ENCODE peak calls at places on chromosomes 3 and 15, in eight cellular contexts. One of them, this sample, is unnamed.

GRCh38 chr3:177893321-177893720 is 642.9 kb upstream of the KCNMB2 start:
- DNase-seq in naive thymus-derived CD4-positive, alpha-beta T cell: no peak
- DNase-seq in A549: no peak
- DNase-seq in neuronal stem cell: no peak
- DNase-seq in brain microvascular endothelial cell: no peak
- DNase-seq in fibroblast of mammary gland: no peak
- DNase-seq in body of pancreas: no peak
- DNase-seq in heart right ventricle: no peak
- DNase-seq in this sample: no peak

GRCh38 chr15:64019764-64020163 is 26.5 kb downstream of the DAPK2 start:
- DNase-seq in naive thymus-derived CD4-positive, alpha-beta T cell: no peak
- DNase-seq in A549: peak
- DNase-seq in neuronal stem cell: no peak
- DNase-seq in brain microvascular endothelial cell: no peak
- DNase-seq in fibroblast of mammary gland: no peak
- DNase-seq in body of pancreas: peak
- DNase-seq in heart right ventricle: peak
- DNase-seq in this sample: no peak

GRCh38 chr3:195763843-195764825 is 43.4 kb downstream of the MUC20 start:
- DNase-seq in naive thymus-derived CD4-positive, alpha-beta T cell: no peak
- DNase-seq in A549: no peak
- DNase-seq in neuronal stem cell: no peak
- DNase-seq in brain microvascular endothelial cell: no peak
- DNase-seq in fibroblast of mammary gland: no peak
- DNase-seq in body of pancreas: no peak
- DNase-seq in heart right ventricle: no peak
- DNase-seq in this sample: no peak

GRCh38 chr15:98868564-98868963 is 139.0 kb downstream of the PGPEP1L start:
- DNase-seq in naive thymus-derived CD4-positive, alpha-beta T cell: no peak
- DNase-seq in A549: peak
- DNase-seq in neuronal stem cell: no peak
- DNase-seq in brain microvascular endothelial cell: no peak
- DNase-seq in fibroblast of mammary gland: no peak
- DNase-seq in body of pancreas: no peak
- DNase-seq in heart right ventricle: no peak
- DNase-seq in this sample: no peak

GRCh38 chr15:68340711-68341671 is 63.4 kb downstream of the FEM1B start:
- DNase-seq in naive thymus-derived CD4-positive, alpha-beta T cell: no peak
- DNase-seq in A549: no peak
- DNase-seq in neuronal stem cell: no peak
- DNase-seq in brain microvascular endothelial cell: no peak
- DNase-seq in fibroblast of mammary gland: no peak
- DNase-seq in body of pancreas: no peak
- DNase-seq in heart right ventricle: no peak
- DNase-seq in this sample: no peak

GRCh38 chr3:107598926-107599754 is 76.4 kb downstream of the BBX start:
- DNase-seq in naive thymus-derived CD4-positive, alpha-beta T cell: peak
- DNase-seq in A549: peak
- DNase-seq in neuronal stem cell: no peak
- DNase-seq in brain microvascular endothelial cell: peak
- DNase-seq in fibroblast of mammary gland: peak
- DNase-seq in body of pancreas: peak
- DNase-seq in heart right ventricle: peak
- DNase-seq in this sample: peak

GRCh38 chr3:194885766-194886165 is 200.1 kb downstream of the FAM43A start:
- DNase-seq in naive thymus-derived CD4-positive, alpha-beta T cell: no peak
- DNase-seq in A549: no peak
- DNase-seq in neuronal stem cell: no peak
- DNase-seq in brain microvascular endothelial cell: no peak
- DNase-seq in fibroblast of mammary gland: no peak
- DNase-seq in body of pancreas: no peak
- DNase-seq in heart right ventricle: no peak
- DNase-seq in this sample: no peak

GRCh38 chr15:33278816-33279612 is 31.8 kb upstream of the RYR3 start:
- DNase-seq in naive thymus-derived CD4-positive, alpha-beta T cell: no peak
- DNase-seq in A549: peak
- DNase-seq in neuronal stem cell: no peak
- DNase-seq in brain microvascular endothelial cell: peak
- DNase-seq in fibroblast of mammary gland: peak
- DNase-seq in body of pancreas: no peak
- DNase-seq in heart right ventricle: no peak
- DNase-seq in this sample: no peak

GRCh38 chr3:176939022-176939817 is 258.1 kb downstream of the TBL1XR1 start:
- DNase-seq in naive thymus-derived CD4-positive, alpha-beta T cell: peak
- DNase-seq in A549: peak
- DNase-seq in neuronal stem cell: peak
- DNase-seq in brain microvascular endothelial cell: peak
- DNase-seq in fibroblast of mammary gland: peak
- DNase-seq in body of pancreas: peak
- DNase-seq in heart right ventricle: no peak
- DNase-seq in this sample: peak

GRCh38 chr15:93043621-93044300 is 45.2 kb downstream of the RGMA start:
- DNase-seq in naive thymus-derived CD4-positive, alpha-beta T cell: no peak
- DNase-seq in A549: no peak
- DNase-seq in neuronal stem cell: no peak
- DNase-seq in brain microvascular endothelial cell: no peak
- DNase-seq in fibroblast of mammary gland: no peak
- DNase-seq in body of pancreas: no peak
- DNase-seq in heart right ventricle: no peak
- DNase-seq in this sample: no peak

GRCh38 chr15:90647326-90647725 is 69.8 kb upstream of the BLM start:
- DNase-seq in naive thymus-derived CD4-positive, alpha-beta T cell: no peak
- DNase-seq in A549: peak
- DNase-seq in neuronal stem cell: no peak
- DNase-seq in brain microvascular endothelial cell: no peak
- DNase-seq in fibroblast of mammary gland: no peak
- DNase-seq in body of pancreas: no peak
- DNase-seq in heart right ventricle: no peak
- DNase-seq in this sample: no peak

GRCh38 chr15:81336568-81336967 is 12.6 kb upstream of the STARD5 start:
- DNase-seq in naive thymus-derived CD4-positive, alpha-beta T cell: peak
- DNase-seq in A549: peak
- DNase-seq in neuronal stem cell: no peak
- DNase-seq in brain microvascular endothelial cell: peak
- DNase-seq in fibroblast of mammary gland: peak
- DNase-seq in body of pancreas: no peak
- DNase-seq in heart right ventricle: no peak
- DNase-seq in this sample: no peak

GRCh38 chr15:66066439-66066838 is 187.1 kb downstream of the MEGF11 start:
- DNase-seq in naive thymus-derived CD4-positive, alpha-beta T cell: no peak
- DNase-seq in A549: no peak
- DNase-seq in neuronal stem cell: no peak
- DNase-seq in brain microvascular endothelial cell: no peak
- DNase-seq in fibroblast of mammary gland: no peak
- DNase-seq in body of pancreas: no peak
- DNase-seq in heart right ventricle: no peak
- DNase-seq in this sample: no peak

GRCh38 chr3:64399205-64399800 is 174.0 kb upstream of the PRICKLE2 start:
- DNase-seq in naive thymus-derived CD4-positive, alpha-beta T cell: peak
- DNase-seq in A549: peak
- DNase-seq in neuronal stem cell: peak
- DNase-seq in brain microvascular endothelial cell: peak
- DNase-seq in fibroblast of mammary gland: peak
- DNase-seq in body of pancreas: peak
- DNase-seq in heart right ventricle: no peak
- DNase-seq in this sample: no peak

GRCh38 chr3:110420158-110420641 is 651.4 kb upstream of the NECTIN3 start:
- DNase-seq in naive thymus-derived CD4-positive, alpha-beta T cell: no peak
- DNase-seq in A549: peak
- DNase-seq in neuronal stem cell: no peak
- DNase-seq in brain microvascular endothelial cell: peak
- DNase-seq in fibroblast of mammary gland: peak
- DNase-seq in body of pancreas: no peak
- DNase-seq in heart right ventricle: no peak
- DNase-seq in this sample: no peak

GRCh38 chr3:178795349-178795748 is 259.1 kb downstream of the KCNMB2 start:
- DNase-seq in naive thymus-derived CD4-positive, alpha-beta T cell: no peak
- DNase-seq in A549: no peak
- DNase-seq in neuronal stem cell: no peak
- DNase-seq in brain microvascular endothelial cell: no peak
- DNase-seq in fibroblast of mammary gland: no peak
- DNase-seq in body of pancreas: no peak
- DNase-seq in heart right ventricle: no peak
- DNase-seq in this sample: no peak

GRCh38 chr3:184016820-184017671 is 638 bp downstream of the ABCC5 start:
- DNase-seq in naive thymus-derived CD4-positive, alpha-beta T cell: no peak
- DNase-seq in A549: peak
- DNase-seq in neuronal stem cell: peak
- DNase-seq in brain microvascular endothelial cell: no peak
- DNase-seq in fibroblast of mammary gland: peak
- DNase-seq in body of pancreas: peak
- DNase-seq in heart right ventricle: peak
- DNase-seq in this sample: no peak

GRCh38 chr3:72021531-72021930 is 236.6 kb upstream of the PROK2 start:
- DNase-seq in naive thymus-derived CD4-positive, alpha-beta T cell: no peak
- DNase-seq in A549: no peak
- DNase-seq in neuronal stem cell: no peak
- DNase-seq in brain microvascular endothelial cell: no peak
- DNase-seq in fibroblast of mammary gland: no peak
- DNase-seq in body of pancreas: no peak
- DNase-seq in heart right ventricle: no peak
- DNase-seq in this sample: no peak

GRCh38 chr3:187946981-187947380 is 201.7 kb upstream of the BCL6 start:
- DNase-seq in naive thymus-derived CD4-positive, alpha-beta T cell: no peak
- DNase-seq in A549: no peak
- DNase-seq in neuronal stem cell: no peak
- DNase-seq in brain microvascular endothelial cell: no peak
- DNase-seq in fibroblast of mammary gland: no peak
- DNase-seq in body of pancreas: no peak
- DNase-seq in heart right ventricle: no peak
- DNase-seq in this sample: no peak

GRCh38 chr15:95302206-95302605 is 1028.3 kb upstream of the NR2F2 start:
- DNase-seq in naive thymus-derived CD4-positive, alpha-beta T cell: no peak
- DNase-seq in A549: peak
- DNase-seq in neuronal stem cell: no peak
- DNase-seq in brain microvascular endothelial cell: no peak
- DNase-seq in fibroblast of mammary gland: no peak
- DNase-seq in body of pancreas: no peak
- DNase-seq in heart right ventricle: no peak
- DNase-seq in this sample: no peak

GRCh38 chr3:45417949-45418847 is 29.8 kb downstream of the LARS2 start:
- DNase-seq in naive thymus-derived CD4-positive, alpha-beta T cell: no peak
- DNase-seq in A549: no peak
- DNase-seq in neuronal stem cell: no peak
- DNase-seq in brain microvascular endothelial cell: no peak
- DNase-seq in fibroblast of mammary gland: no peak
- DNase-seq in body of pancreas: peak
- DNase-seq in heart right ventricle: no peak
- DNase-seq in this sample: no peak

GRCh38 chr3:6717026-6717943 is 143.6 kb upstream of the GRM7 start:
- DNase-seq in naive thymus-derived CD4-positive, alpha-beta T cell: no peak
- DNase-seq in A549: no peak
- DNase-seq in neuronal stem cell: no peak
- DNase-seq in brain microvascular endothelial cell: no peak
- DNase-seq in fibroblast of mammary gland: no peak
- DNase-seq in body of pancreas: no peak
- DNase-seq in heart right ventricle: no peak
- DNase-seq in this sample: peak
- H3K4me3 ChIP-seq in naive thymus-derived CD4-positive, alpha-beta T cell: no peak
- H3K4me3 ChIP-seq in A549: no peak
- H3K4me3 ChIP-seq in neuronal stem cell: no peak
- H3K4me3 ChIP-seq in brain microvascular endothelial cell: no peak
- H3K4me3 ChIP-seq in fibroblast of mammary gland: no peak
- H3K4me3 ChIP-seq in body of pancreas: no peak
- H3K4me3 ChIP-seq in heart right ventricle: no peak
- H3K4me3 ChIP-seq in this sample: no peak

GRCh38 chr3:119783883-119784282 is 2.0 kb downstream of the NR1I2 start:
- DNase-seq in naive thymus-derived CD4-positive, alpha-beta T cell: no peak
- DNase-seq in A549: no peak
- DNase-seq in neuronal stem cell: no peak
- DNase-seq in brain microvascular endothelial cell: no peak
- DNase-seq in fibroblast of mammary gland: no peak
- DNase-seq in body of pancreas: no peak
- DNase-seq in heart right ventricle: no peak
- DNase-seq in this sample: no peak
- H3K4me3 ChIP-seq in naive thymus-derived CD4-positive, alpha-beta T cell: no peak
- H3K4me3 ChIP-seq in A549: no peak
- H3K4me3 ChIP-seq in neuronal stem cell: no peak
- H3K4me3 ChIP-seq in brain microvascular endothelial cell: no peak
- H3K4me3 ChIP-seq in fibroblast of mammary gland: no peak
- H3K4me3 ChIP-seq in body of pancreas: no peak
- H3K4me3 ChIP-seq in heart right ventricle: no peak
- H3K4me3 ChIP-seq in this sample: no peak

DNA sequence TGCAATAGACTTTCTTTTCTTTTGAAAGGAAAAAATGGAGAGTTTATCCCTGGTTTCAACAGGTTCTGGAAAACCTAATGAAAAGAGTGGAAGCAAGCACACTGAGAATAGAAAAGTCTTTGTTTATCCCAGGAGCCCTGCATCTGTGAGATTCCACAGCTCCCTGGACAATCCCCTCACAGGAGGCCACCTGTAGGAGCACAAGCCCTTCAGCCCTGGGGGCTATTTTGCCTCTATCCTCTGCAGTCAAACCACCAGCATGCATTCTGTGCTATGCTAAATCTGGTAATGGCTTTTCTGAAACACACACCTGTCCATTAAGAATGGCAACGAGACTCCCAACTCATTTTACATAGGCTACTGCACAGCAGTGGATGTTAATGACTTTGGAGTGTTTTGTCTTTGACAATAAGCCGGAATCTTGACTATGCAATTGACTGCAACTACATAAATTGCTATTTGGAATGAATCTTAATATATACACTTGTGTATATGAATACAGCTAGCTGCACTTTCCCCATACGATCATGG is 369.4 kb downstream of the NR2F2 start:
- DNase-seq in naive thymus-derived CD4-positive, alpha-beta T cell: no peak
- DNase-seq in A549: no peak
- DNase-seq in neuronal stem cell: no peak
- DNase-seq in brain microvascular endothelial cell: no peak
- DNase-seq in fibroblast of mammary gland: no peak
- DNase-seq in body of pancreas: no peak
- DNase-seq in heart right ventricle: no peak
- DNase-seq in this sample: no peak
- H3K4me3 ChIP-seq in naive thymus-derived CD4-positive, alpha-beta T cell: no peak
- H3K4me3 ChIP-seq in A549: no peak
- H3K4me3 ChIP-seq in neuronal stem cell: no peak
- H3K4me3 ChIP-seq in brain microvascular endothelial cell: no peak
- H3K4me3 ChIP-seq in fibroblast of mammary gland: no peak
- H3K4me3 ChIP-seq in body of pancreas: no peak
- H3K4me3 ChIP-seq in heart right ventricle: no peak
- H3K4me3 ChIP-seq in this sample: no peak

DNA sequence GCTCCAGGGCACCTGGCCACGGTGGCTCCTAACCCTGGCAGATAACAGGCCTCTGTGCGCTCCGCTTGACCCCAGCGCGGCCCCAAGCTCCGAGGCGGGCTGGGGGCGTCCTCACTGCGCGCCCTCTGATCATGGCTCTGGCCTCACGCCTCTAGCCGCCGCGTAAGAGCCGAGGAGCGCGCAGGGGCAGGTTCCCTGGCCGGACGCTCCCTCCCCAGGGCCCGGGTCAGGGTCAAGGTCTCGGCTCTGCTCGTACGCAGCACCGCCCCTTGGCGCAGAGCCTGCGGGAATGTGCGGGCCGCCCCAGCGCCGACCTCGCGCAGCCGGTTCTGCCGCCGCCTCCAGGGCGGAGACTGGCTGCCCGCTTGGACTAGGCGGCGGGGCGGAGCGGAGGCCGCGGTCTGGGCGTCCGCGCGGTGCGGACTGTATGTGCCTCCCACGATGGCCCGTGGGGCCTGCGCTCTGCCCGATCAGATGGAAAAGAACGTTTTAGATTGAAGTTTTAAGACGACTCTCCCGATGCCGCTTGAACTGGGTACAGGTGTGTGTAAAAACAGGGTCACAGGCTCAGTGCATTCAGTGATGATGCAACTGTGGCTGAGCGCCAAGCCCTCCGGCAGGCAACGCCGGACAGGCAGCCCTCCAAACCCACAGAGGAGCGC is 40.8 kb downstream of the CHST14 start:
- DNase-seq in naive thymus-derived CD4-positive, alpha-beta T cell: no peak
- DNase-seq in A549: peak
- DNase-seq in neuronal stem cell: no peak
- DNase-seq in brain microvascular endothelial cell: no peak
- DNase-seq in fibroblast of mammary gland: peak
- DNase-seq in body of pancreas: peak
- DNase-seq in heart right ventricle: peak
- DNase-seq in this sample: no peak
- H3K4me3 ChIP-seq in naive thymus-derived CD4-positive, alpha-beta T cell: peak
- H3K4me3 ChIP-seq in A549: peak
- H3K4me3 ChIP-seq in neuronal stem cell: peak
- H3K4me3 ChIP-seq in brain microvascular endothelial cell: peak
- H3K4me3 ChIP-seq in fibroblast of mammary gland: peak
- H3K4me3 ChIP-seq in body of pancreas: peak
- H3K4me3 ChIP-seq in heart right ventricle: peak
- H3K4me3 ChIP-seq in this sample: peak